ENCODE peak calls at places on chromosomes 12 and 14, in five cellular contexts. One of them, this sample, is unnamed.

GRCh38 chr12:41018010-41018409 is 170.1 kb upstream of the PDZRN4 start:
- DNase-seq in body of pancreas: no peak
- DNase-seq in uterus: no peak
- DNase-seq in lower lobe of right lung: no peak
- DNase-seq in kidney: no peak
- DNase-seq in this sample: no peak

GRCh38 chr14:23361320-23361719 is 3.7 kb downstream of the EFS start:
- DNase-seq in body of pancreas: no peak
- DNase-seq in uterus: no peak
- DNase-seq in lower lobe of right lung: no peak
- DNase-seq in kidney: no peak
- DNase-seq in this sample: no peak

GRCh38 chr12:5204271-5204670 is 160.6 kb downstream of the KCNA5 start:
- DNase-seq in body of pancreas: no peak
- DNase-seq in uterus: no peak
- DNase-seq in lower lobe of right lung: no peak
- DNase-seq in kidney: no peak
- DNase-seq in this sample: no peak

GRCh38 chr12:100020370-100020769 is 35.6 kb upstream of the ANKS1B start:
- DNase-seq in body of pancreas: no peak
- DNase-seq in uterus: no peak
- DNase-seq in lower lobe of right lung: no peak
- DNase-seq in kidney: no peak
- DNase-seq in this sample: no peak

GRCh38 chr12:57173089-57173488 is 25.7 kb upstream of the LRP1-AS start:
- DNase-seq in body of pancreas: no peak
- DNase-seq in uterus: no peak
- DNase-seq in lower lobe of right lung: no peak
- DNase-seq in kidney: no peak
- DNase-seq in this sample: no peak

GRCh38 chr14:103504991-103505565 is 17.6 kb downstream of the CKB start:
- DNase-seq in body of pancreas: peak
- DNase-seq in uterus: peak
- DNase-seq in lower lobe of right lung: no peak
- DNase-seq in kidney: peak
- DNase-seq in this sample: no peak

GRCh38 chr12:38123566-38124246 is 192.9 kb upstream of the ALG10B start:
- DNase-seq in body of pancreas: no peak
- DNase-seq in uterus: no peak
- DNase-seq in lower lobe of right lung: no peak
- DNase-seq in kidney: no peak
- DNase-seq in this sample: no peak

GRCh38 chr14:97058071-97058470 is 260.9 kb downstream of the VRK1 start:
- DNase-seq in body of pancreas: no peak
- DNase-seq in uterus: no peak
- DNase-seq in lower lobe of right lung: no peak
- DNase-seq in kidney: no peak
- DNase-seq in this sample: no peak

GRCh38 chr14:104976198-104977007 is 1.8 kb downstream of the AHNAK2 start:
- DNase-seq in body of pancreas: peak
- DNase-seq in uterus: peak
- DNase-seq in lower lobe of right lung: peak
- DNase-seq in kidney: peak
- DNase-seq in this sample: peak

GRCh38 chr12:96989916-96990315 is 82.9 kb downstream of the NEDD1 start:
- DNase-seq in body of pancreas: peak
- DNase-seq in uterus: no peak
- DNase-seq in lower lobe of right lung: no peak
- DNase-seq in kidney: no peak
- DNase-seq in this sample: no peak

GRCh38 chr14:93619176-93619793 is 169.0 kb downstream of the PRIMA1 start:
- DNase-seq in body of pancreas: peak
- DNase-seq in uterus: no peak
- DNase-seq in lower lobe of right lung: no peak
- DNase-seq in kidney: no peak
- DNase-seq in this sample: no peak

GRCh38 chr14:105879867-105880561 is 353.6 kb downstream of the TMEM121 start:
- DNase-seq in body of pancreas: peak
- DNase-seq in uterus: peak
- DNase-seq in lower lobe of right lung: peak
- DNase-seq in kidney: peak
- DNase-seq in this sample: peak

GRCh38 chr12:64147011-64147671 is 75.0 kb downstream of the KICS2 start:
- DNase-seq in body of pancreas: no peak
- DNase-seq in uterus: no peak
- DNase-seq in lower lobe of right lung: no peak
- DNase-seq in kidney: no peak
- DNase-seq in this sample: no peak

GRCh38 chr12:66964629-66965028 is 285.8 kb upstream of the GRIP1 start:
- DNase-seq in body of pancreas: no peak
- DNase-seq in uterus: no peak
- DNase-seq in lower lobe of right lung: no peak
- DNase-seq in kidney: no peak
- DNase-seq in this sample: no peak

GRCh38 chr12:121240484-121241202 is 30.7 kb downstream of the P2RX4 start:
- DNase-seq in body of pancreas: peak
- DNase-seq in uterus: peak
- DNase-seq in lower lobe of right lung: peak
- DNase-seq in kidney: peak
- DNase-seq in this sample: peak

GRCh38 chr12:70292017-70292776 is 49.0 kb downstream of the CNOT2 start:
- DNase-seq in body of pancreas: no peak
- DNase-seq in uterus: no peak
- DNase-seq in lower lobe of right lung: no peak
- DNase-seq in kidney: no peak
- DNase-seq in this sample: no peak

GRCh38 chr12:105020241-105020962 is 34.3 kb downstream of the NOPCHAP1 start:
- DNase-seq in body of pancreas: no peak
- DNase-seq in uterus: no peak
- DNase-seq in lower lobe of right lung: no peak
- DNase-seq in kidney: no peak
- DNase-seq in this sample: no peak

GRCh38 chr12:6944381-6945186 is 762 bp downstream of the C12orf57 start:
- DNase-seq in body of pancreas: peak
- DNase-seq in uterus: peak
- DNase-seq in lower lobe of right lung: peak
- DNase-seq in kidney: peak
- DNase-seq in this sample: peak

GRCh38 chr14:47207636-47208035 is 467.8 kb downstream of the MDGA2 start:
- DNase-seq in body of pancreas: no peak
- DNase-seq in uterus: no peak
- DNase-seq in lower lobe of right lung: no peak
- DNase-seq in kidney: no peak
- DNase-seq in this sample: no peak

GRCh38 chr12:6914246-6914947 is at the start of gene ENO2:
- DNase-seq in body of pancreas: no peak
- DNase-seq in uterus: peak
- DNase-seq in lower lobe of right lung: peak
- DNase-seq in kidney: peak
- DNase-seq in this sample: peak

GRCh38 chr14:68506021-68506644 is 286.7 kb downstream of the ZFP36L1 start:
- DNase-seq in body of pancreas: no peak
- DNase-seq in uterus: peak
- DNase-seq in lower lobe of right lung: no peak
- DNase-seq in kidney: no peak
- DNase-seq in this sample: no peak

GRCh38 chr12:40086471-40086870 is 19.4 kb downstream of the SLC2A13 start:
- DNase-seq in body of pancreas: no peak
- DNase-seq in uterus: no peak
- DNase-seq in lower lobe of right lung: no peak
- DNase-seq in kidney: no peak
- DNase-seq in this sample: no peak

GRCh38 chr14:36553650-36554260 is 28.7 kb downstream of the NKX2-8 start:
- DNase-seq in body of pancreas: peak
- DNase-seq in uterus: no peak
- DNase-seq in lower lobe of right lung: no peak
- DNase-seq in kidney: no peak
- DNase-seq in this sample: no peak

GRCh38 chr14:102491366-102491765 is 18.2 kb downstream of the ANKRD9 start:
- DNase-seq in body of pancreas: no peak
- DNase-seq in uterus: no peak
- DNase-seq in lower lobe of right lung: no peak
- DNase-seq in kidney: no peak
- DNase-seq in this sample: no peak

GRCh38 chr12:62933220-62933870 is 1.6 kb downstream of the PPM1H start:
- DNase-seq in body of pancreas: peak
- DNase-seq in uterus: no peak
- DNase-seq in lower lobe of right lung: no peak
- DNase-seq in kidney: peak
- DNase-seq in this sample: peak

GRCh38 chr12:3123729-3124128 is 46.5 kb downstream of the TSPAN9 start:
- DNase-seq in body of pancreas: no peak
- DNase-seq in uterus: no peak
- DNase-seq in lower lobe of right lung: no peak
- DNase-seq in kidney: no peak
- DNase-seq in this sample: no peak

GRCh38 chr14:61940669-61941420 is 178.6 kb downstream of the SNAPC1 start:
- DNase-seq in body of pancreas: no peak
- DNase-seq in uterus: no peak
- DNase-seq in lower lobe of right lung: no peak
- DNase-seq in kidney: no peak
- DNase-seq in this sample: no peak

GRCh38 chr12:70468741-70469140 is 102.7 kb downstream of the KCNMB4 start:
- DNase-seq in body of pancreas: no peak
- DNase-seq in uterus: no peak
- DNase-seq in lower lobe of right lung: no peak
- DNase-seq in kidney: no peak
- DNase-seq in this sample: no peak

GRCh38 chr14:89428556-89429196 is 11.6 kb upstream of the FOXN3 start:
- DNase-seq in body of pancreas: no peak
- DNase-seq in uterus: no peak
- DNase-seq in lower lobe of right lung: no peak
- DNase-seq in kidney: no peak
- DNase-seq in this sample: peak

GRCh38 chr12:12482959-12483358 is 79.7 kb downstream of the DUSP16 start:
- DNase-seq in body of pancreas: no peak
- DNase-seq in uterus: no peak
- DNase-seq in lower lobe of right lung: no peak
- DNase-seq in kidney: no peak
- DNase-seq in this sample: no peak

GRCh38 chr12:85509857-85510256 is 229.8 kb downstream of the ALX1 start:
- DNase-seq in body of pancreas: no peak
- DNase-seq in uterus: no peak
- DNase-seq in lower lobe of right lung: no peak
- DNase-seq in kidney: no peak
- DNase-seq in this sample: no peak

GRCh38 chr12:119444462-119445044 is 110.0 kb downstream of the CCDC60 start:
- DNase-seq in body of pancreas: peak
- DNase-seq in uterus: no peak
- DNase-seq in lower lobe of right lung: peak
- DNase-seq in kidney: no peak
- DNase-seq in this sample: no peak

GRCh38 chr14:65703996-65704395 is 291.5 kb downstream of the FUT8 start:
- DNase-seq in body of pancreas: no peak
- DNase-seq in uterus: no peak
- DNase-seq in lower lobe of right lung: no peak
- DNase-seq in kidney: no peak
- DNase-seq in this sample: no peak

GRCh38 chr12:15932975-15933374 is 21.8 kb downstream of the DERA start:
- DNase-seq in body of pancreas: no peak
- DNase-seq in uterus: no peak
- DNase-seq in lower lobe of right lung: no peak
- DNase-seq in kidney: no peak
- DNase-seq in this sample: no peak

GRCh38 chr12:15928345-15928744 is 17.2 kb downstream of the DERA start:
- DNase-seq in body of pancreas: no peak
- DNase-seq in uterus: no peak
- DNase-seq in lower lobe of right lung: no peak
- DNase-seq in kidney: no peak
- DNase-seq in this sample: no peak

GRCh38 chr12:15933751-15934150 is 22.6 kb downstream of the DERA start:
- DNase-seq in body of pancreas: no peak
- DNase-seq in uterus: no peak
- DNase-seq in lower lobe of right lung: no peak
- DNase-seq in kidney: no peak
- DNase-seq in this sample: no peak

GRCh38 chr12:15928870-15929571 is 17.9 kb downstream of the DERA start:
- DNase-seq in body of pancreas: peak
- DNase-seq in uterus: no peak
- DNase-seq in lower lobe of right lung: no peak
- DNase-seq in kidney: peak
- DNase-seq in this sample: no peak

GRCh38 chr12:15931590-15932053 is 20.5 kb downstream of the DERA start:
- DNase-seq in body of pancreas: no peak
- DNase-seq in uterus: no peak
- DNase-seq in lower lobe of right lung: no peak
- DNase-seq in kidney: no peak
- DNase-seq in this sample: no peak
- TF ChIP-seq CTCF in body of pancreas: no peak
- TF ChIP-seq CTCF in uterus: no peak
- TF ChIP-seq CTCF in lower lobe of right lung: no peak
- TF ChIP-seq CTCF in kidney: no peak
- TF ChIP-seq CTCF in this sample: no peak

GRCh38 chr12:92382383-92382878 is 236.8 kb upstream of the BTG1 start:
- DNase-seq in body of pancreas: no peak
- DNase-seq in uterus: no peak
- DNase-seq in lower lobe of right lung: no peak
- DNase-seq in kidney: no peak
- DNase-seq in this sample: no peak
- H3K27ac ChIP-seq in body of pancreas: no peak
- H3K27ac ChIP-seq in uterus: no peak
- H3K27ac ChIP-seq in lower lobe of right lung: no peak
- H3K27ac ChIP-seq in kidney: no peak
- H3K27ac ChIP-seq in this sample: no peak

GRCh38 chr12:54390668-54391551 is 6.4 kb upstream of the ZNF385A start:
- DNase-seq in body of pancreas: peak
- DNase-seq in uterus: no peak
- DNase-seq in lower lobe of right lung: no peak
- DNase-seq in kidney: peak
- DNase-seq in this sample: peak
- TF ChIP-seq CTCF in body of pancreas: no peak
- TF ChIP-seq CTCF in uterus: no peak
- TF ChIP-seq CTCF in lower lobe of right lung: no peak
- TF ChIP-seq CTCF in kidney: no peak
- TF ChIP-seq CTCF in this sample: peak

DNA sequence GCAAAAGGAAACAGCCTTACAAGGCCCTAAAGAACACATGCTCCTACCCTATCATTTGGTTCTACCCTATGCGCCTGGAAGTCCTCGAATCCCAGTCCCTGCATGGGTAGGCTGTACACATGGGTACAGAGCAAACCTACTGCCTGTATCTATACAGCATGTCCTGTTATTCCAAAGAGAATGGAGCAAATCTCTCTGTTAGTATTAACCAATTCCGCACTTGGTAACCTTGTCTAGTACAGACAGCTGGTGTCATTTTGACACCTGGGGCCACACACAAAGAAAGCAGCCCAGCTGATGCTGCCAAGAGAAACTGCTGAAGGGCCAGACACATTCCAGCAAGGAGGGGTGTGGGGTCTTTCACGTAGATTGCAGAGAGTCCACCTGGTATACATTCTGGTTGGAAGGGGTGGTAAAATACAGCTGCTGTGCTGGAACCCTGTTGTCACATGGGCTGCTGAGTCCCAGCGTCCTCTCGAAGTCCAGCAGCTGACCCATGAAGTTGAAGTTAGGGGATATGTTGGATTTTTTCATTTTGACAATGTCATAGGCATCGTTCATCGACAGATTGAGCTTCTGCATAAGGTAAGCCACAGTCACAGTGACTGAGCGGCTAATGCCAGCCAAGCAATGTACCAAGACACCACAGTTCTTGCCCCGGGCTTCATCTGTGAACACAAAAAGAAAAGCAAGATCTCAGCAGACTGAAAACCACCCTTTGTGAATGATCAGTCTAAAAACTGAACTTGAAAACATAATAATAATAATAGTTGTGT is 3.2 kb downstream of the DUSP6 start:
- DNase-seq in body of pancreas: no peak
- DNase-seq in uterus: no peak
- DNase-seq in lower lobe of right lung: no peak
- DNase-seq in kidney: no peak
- DNase-seq in this sample: no peak
- H3K27ac ChIP-seq in body of pancreas: peak
- H3K27ac ChIP-seq in uterus: peak
- H3K27ac ChIP-seq in lower lobe of right lung: peak
- H3K27ac ChIP-seq in kidney: peak
- H3K27ac ChIP-seq in this sample: peak

This sample was measured in dorsolateral prefrontal cortex.